ENCODE peak calls at places on chromosomes 13 and 19, in five cellular contexts. One of them, this sample, is unnamed.
A peak's percentile ranks its signal among the peaks of the same experiment; 100 is the strongest.

GRCh38 chr13:109479991-109480696 is 306.2 kb downstream of the IRS2 start:
- DNase-seq in A549: no peak
- DNase-seq in HepG2: no peak
- DNase-seq in GM12878: no peak
- DNase-seq in K562: no peak
- DNase-seq in this sample: no peak

GRCh38 chr19:2235396-2236284 is 489 bp downstream of the PLEKHJ1 start:
- DNase-seq in A549: no peak
- DNase-seq in HepG2: peak; percentile 85
- DNase-seq in GM12878: no peak
- DNase-seq in K562: peak; percentile 43
- DNase-seq in this sample: peak; percentile 47

GRCh38 chr19:52190679-52191293 is 934 bp downstream of the PPP2R1A start:
- DNase-seq in A549: no peak
- DNase-seq in HepG2: no peak
- DNase-seq in GM12878: no peak
- DNase-seq in K562: peak; percentile 30
- DNase-seq in this sample: peak; percentile 58

GRCh38 chr19:47027586-47028371 is 8.1 kb downstream of the NPAS1 start:
- DNase-seq in A549: no peak
- DNase-seq in HepG2: no peak
- DNase-seq in GM12878: no peak
- DNase-seq in K562: no peak
- DNase-seq in this sample: no peak

GRCh38 chr13:60645552-60646138 is 248.6 kb downstream of the TDRD3 start:
- DNase-seq in A549: no peak
- DNase-seq in HepG2: no peak
- DNase-seq in GM12878: no peak
- DNase-seq in K562: no peak
- DNase-seq in this sample: no peak

GRCh38 chr13:100495455-100495854 is 93.1 kb downstream of the GGACT start:
- DNase-seq in A549: no peak
- DNase-seq in HepG2: no peak
- DNase-seq in GM12878: no peak
- DNase-seq in K562: peak; percentile 9
- DNase-seq in this sample: no peak

GRCh38 chr19:795691-796581 is 1.3 kb upstream of the PTBP1 start:
- DNase-seq in A549: no peak
- DNase-seq in HepG2: no peak
- DNase-seq in GM12878: no peak
- DNase-seq in K562: no peak
- DNase-seq in this sample: no peak

GRCh38 chr13:100589178-100589725 is 663 bp upstream of the GGACT start:
- DNase-seq in A549: no peak
- DNase-seq in HepG2: no peak
- DNase-seq in GM12878: no peak
- DNase-seq in K562: no peak
- DNase-seq in this sample: no peak

GRCh38 chr13:30734434-30734833 is 909 bp upstream of the ALOX5AP start:
- DNase-seq in A549: no peak
- DNase-seq in HepG2: no peak
- DNase-seq in GM12878: no peak
- DNase-seq in K562: no peak
- DNase-seq in this sample: no peak

GRCh38 chr19:33493401-33494275 is 28.0 kb downstream of the PEPD start:
- DNase-seq in A549: no peak
- DNase-seq in HepG2: no peak
- DNase-seq in GM12878: no peak
- DNase-seq in K562: no peak
- DNase-seq in this sample: no peak

GRCh38 chr19:48741222-48741999 is 1.0 kb upstream of the RASIP1 start:
- DNase-seq in A549: peak; percentile 66
- DNase-seq in HepG2: no peak
- DNase-seq in GM12878: no peak
- DNase-seq in K562: peak; percentile 89
- DNase-seq in this sample: peak; percentile 78

GRCh38 chr19:34104099-34104498 is 68.2 kb upstream of the LSM14A start:
- DNase-seq in A549: no peak
- DNase-seq in HepG2: no peak
- DNase-seq in GM12878: no peak
- DNase-seq in K562: no peak
- DNase-seq in this sample: no peak

GRCh38 chr13:111936267-111936925 is 130.6 kb upstream of the SOX1 start:
- DNase-seq in A549: no peak
- DNase-seq in HepG2: no peak
- DNase-seq in GM12878: no peak
- DNase-seq in K562: no peak
- DNase-seq in this sample: no peak
- TF ChIP-seq JUNB in A549: no peak
- TF ChIP-seq JUNB in HepG2: no peak
- TF ChIP-seq JUNB in GM12878: no peak
- TF ChIP-seq JUNB in K562: no peak
- TF ChIP-seq JUNB in this sample: no peak

GRCh38 chr13:98809345-98809777 is 56.9 kb upstream of the SLC15A1 start:
- DNase-seq in A549: no peak
- DNase-seq in HepG2: no peak
- DNase-seq in GM12878: no peak
- DNase-seq in K562: no peak
- DNase-seq in this sample: no peak
- H3K27ac ChIP-seq in A549: no peak overlapping the region
- H3K27ac ChIP-seq in HepG2: no peak overlapping the region
- H3K27ac ChIP-seq in GM12878: no peak overlapping the region
- H3K27ac ChIP-seq in K562: no peak overlapping the region
- H3K27ac ChIP-seq in this sample: no peak overlapping the region

DNA sequence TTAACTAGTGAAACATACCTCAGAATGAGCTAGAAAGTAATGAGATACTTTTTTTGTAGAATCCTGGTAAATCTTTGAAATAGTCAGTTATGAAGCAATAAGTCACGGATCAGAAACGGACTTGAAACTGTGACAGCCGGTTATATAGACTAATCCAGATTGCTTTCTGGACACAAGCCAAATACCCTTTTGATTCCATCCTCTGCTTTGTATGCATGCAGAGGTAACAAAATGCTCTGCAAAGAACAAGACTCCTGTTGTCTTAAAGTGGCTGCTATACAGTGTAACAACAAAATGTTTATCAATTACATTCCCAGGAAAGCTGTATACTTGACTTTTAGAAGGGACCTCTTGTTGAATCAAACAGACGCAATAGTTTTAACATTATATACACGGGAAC is 66.5 kb upstream of the STARD13 start:
- DNase-seq in A549: no peak
- DNase-seq in HepG2: peak; percentile 7
- DNase-seq in GM12878: no peak
- DNase-seq in K562: no peak
- DNase-seq in this sample: no peak
- TF ChIP-seq JUNB in A549: no peak
- TF ChIP-seq JUNB in HepG2: no peak
- TF ChIP-seq JUNB in GM12878: no peak
- TF ChIP-seq JUNB in K562: no peak
- TF ChIP-seq JUNB in this sample: no peak

GRCh38 chr13:45448965-45449559 is 15.7 kb upstream of the COG3 start:
- DNase-seq in A549: no peak
- DNase-seq in HepG2: peak; percentile 61
- DNase-seq in GM12878: no peak
- DNase-seq in K562: no peak
- DNase-seq in this sample: no peak

GRCh38 chr13:45454204-45454603 is 10.5 kb upstream of the COG3 start:
- DNase-seq in A549: no peak
- DNase-seq in HepG2: no peak
- DNase-seq in GM12878: no peak
- DNase-seq in K562: no peak
- DNase-seq in this sample: no peak

GRCh38 chr13:45447050-45447661 is 17.6 kb upstream of the COG3 start:
- DNase-seq in A549: no peak
- DNase-seq in HepG2: peak; percentile 99
- DNase-seq in GM12878: no peak
- DNase-seq in K562: no peak
- DNase-seq in this sample: no peak

GRCh38 chr13:45446181-45446580 is 18.6 kb upstream of the COG3 start:
- DNase-seq in A549: no peak
- DNase-seq in HepG2: no peak
- DNase-seq in GM12878: no peak
- DNase-seq in K562: no peak
- DNase-seq in this sample: no peak

GRCh38 chr13:45451282-45451681 is 13.5 kb upstream of the COG3 start:
- DNase-seq in A549: no peak
- DNase-seq in HepG2: no peak
- DNase-seq in GM12878: no peak
- DNase-seq in K562: no peak
- DNase-seq in this sample: no peak
- H3K27ac ChIP-seq in A549: no peak overlapping the region
- H3K27ac ChIP-seq in HepG2: peak overlapping the region; percentile 19
- H3K27ac ChIP-seq in GM12878: no peak overlapping the region
- H3K27ac ChIP-seq in K562: no peak overlapping the region
- H3K27ac ChIP-seq in this sample: no peak overlapping the region

GRCh38 chr13:43908156-43909126 is 28.7 kb downstream of the LACC1 start:
- DNase-seq in A549: peak; percentile 25
- DNase-seq in HepG2: peak; percentile 20
- DNase-seq in GM12878: no peak
- DNase-seq in K562: peak; percentile 8
- DNase-seq in this sample: peak; percentile 60

GRCh38 chr13:43911283-43911682 is 31.6 kb downstream of the LACC1 start:
- DNase-seq in A549: no peak
- DNase-seq in HepG2: no peak
- DNase-seq in GM12878: no peak
- DNase-seq in K562: no peak
- DNase-seq in this sample: no peak

DNA sequence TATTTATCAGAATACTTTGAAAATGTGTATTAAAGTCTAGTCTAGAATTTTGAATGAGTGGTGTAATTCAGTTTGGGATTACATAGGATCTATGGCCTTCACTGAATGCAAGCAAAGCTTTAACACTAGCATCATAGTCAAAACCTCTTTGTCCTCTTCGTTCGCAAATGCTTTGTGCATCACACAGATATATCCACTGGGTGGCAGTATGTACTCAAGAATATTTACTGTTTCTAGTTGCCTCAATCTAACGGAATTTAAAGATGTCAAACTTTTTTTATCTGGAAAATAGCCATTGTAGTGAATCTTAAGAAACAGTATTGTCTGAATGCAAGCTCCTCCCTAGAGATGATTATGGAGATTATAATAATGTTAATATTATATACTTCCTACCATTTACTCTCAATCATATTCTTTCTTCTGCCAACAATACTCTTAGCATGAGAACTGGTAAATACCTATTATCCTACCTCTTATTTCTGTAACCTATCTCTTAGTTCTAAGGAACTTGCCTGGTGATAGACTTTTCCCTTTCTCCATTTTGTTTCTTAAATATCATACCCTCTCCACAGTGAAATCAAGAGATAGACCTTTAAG is 25.8 kb downstream of the LACC1 start:
- DNase-seq in A549: no peak
- DNase-seq in HepG2: peak; percentile 55
- DNase-seq in GM12878: no peak
- DNase-seq in K562: peak; percentile 52
- DNase-seq in this sample: peak; percentile 82
- TF ChIP-seq JUNB in A549: no peak
- TF ChIP-seq JUNB in HepG2: no peak
- TF ChIP-seq JUNB in GM12878: no peak
- TF ChIP-seq JUNB in K562: no peak
- TF ChIP-seq JUNB in this sample: no peak

GRCh38 chr19:45729774-45730388 is 815 bp downstream of the FBXO46 start:
- DNase-seq in A549: no peak
- DNase-seq in HepG2: no peak
- DNase-seq in GM12878: peak; percentile 51
- DNase-seq in K562: no peak
- DNase-seq in this sample: peak; percentile 33
- H3K27ac ChIP-seq in A549: peak overlapping the region; percentile 92
- H3K27ac ChIP-seq in HepG2: peak overlapping the region; percentile 50
- H3K27ac ChIP-seq in GM12878: peak overlapping the region; percentile 90
- H3K27ac ChIP-seq in K562: peak overlapping the region; percentile 74
- H3K27ac ChIP-seq in this sample: peak overlapping the region; percentile 34

GRCh38 chr19:4067396-4068057 is 828 bp upstream of the ZBTB7A start:
- DNase-seq in A549: no peak
- DNase-seq in HepG2: no peak
- DNase-seq in GM12878: no peak
- DNase-seq in K562: peak; percentile 69
- DNase-seq in this sample: no peak

GRCh38 chr19:4066682-4067395 is at the start of gene ZBTB7A:
- DNase-seq in A549: peak; percentile 70
- DNase-seq in HepG2: peak; percentile 60
- DNase-seq in GM12878: no peak
- DNase-seq in K562: peak; percentile 90
- DNase-seq in this sample: peak; percentile 74

GRCh38 chr19:4069331-4069959 is 2.7 kb upstream of the ZBTB7A start:
- DNase-seq in A549: no peak
- DNase-seq in HepG2: no peak
- DNase-seq in GM12878: no peak
- DNase-seq in K562: no peak
- DNase-seq in this sample: peak; percentile 52

GRCh38 chr19:4066176-4066606 is 508 bp downstream of the ZBTB7A start:
- DNase-seq in A549: no peak
- DNase-seq in HepG2: no peak
- DNase-seq in GM12878: no peak
- DNase-seq in K562: no peak
- DNase-seq in this sample: no peak

GRCh38 chr19:4068058-4068966 is 1.6 kb upstream of the ZBTB7A start:
- DNase-seq in A549: no peak
- DNase-seq in HepG2: no peak
- DNase-seq in GM12878: no peak
- DNase-seq in K562: no peak
- DNase-seq in this sample: no peak
- TF ChIP-seq JUNB in A549: no peak
- TF ChIP-seq JUNB in HepG2: no peak
- TF ChIP-seq JUNB in GM12878: no peak
- TF ChIP-seq JUNB in K562: no peak
- TF ChIP-seq JUNB in this sample: no peak

This sample was measured in GM23338.